ENCODE peak calls at places on chromosomes 13 and 19, in nine cellular contexts. One of them, this sample, is unnamed.

GRCh38 chr13:25232937-25233515 is 54.3 kb downstream of the MTMR6 start:
- DNase-seq in stimulated activated CD8-positive, alpha-beta memory T cell treated with anti-CD3 and anti-CD28 coated beads, Interleukin-2, amount 100 ng/mL, for 48 hours: no peak
- DNase-seq in cardiac muscle cell: peak; percentile 53
- DNase-seq in fibroblast of gingiva: peak; percentile 15
- DNase-seq in EL: peak; percentile 35
- DNase-seq in renal cortical epithelial cell: peak; percentile 63
- DNase-seq in pons: peak; percentile 87
- DNase-seq in CD8-positive, alpha-beta T cell: no peak
- DNase-seq in ascending aorta: no peak
- DNase-seq in this sample: no peak

GRCh38 chr19:19591133-19591825 is 27.2 kb downstream of the PBX4 start:
- DNase-seq in fibroblast of gingiva: peak; percentile 99
- DNase-seq in ascending aorta: peak; percentile 67
- DNase-seq in renal cortical epithelial cell: peak; percentile 96
- DNase-seq in EL: peak; percentile 99
- DNase-seq in CD8-positive, alpha-beta T cell: peak; percentile 60
- DNase-seq in cardiac muscle cell: peak; percentile 94
- DNase-seq in pons: peak; percentile 9
- DNase-seq in stimulated activated CD8-positive, alpha-beta memory T cell treated with anti-CD3 and anti-CD28 coated beads, Interleukin-2, amount 100 ng/mL, for 48 hours: peak; percentile 34
- DNase-seq in this sample: no peak

GRCh38 chr13:20411638-20412342 is 113.9 kb downstream of the CRYL1 start:
- DNase-seq in EL: no peak
- DNase-seq in renal cortical epithelial cell: no peak
- DNase-seq in CD8-positive, alpha-beta T cell: peak; percentile 24
- DNase-seq in pons: no peak
- DNase-seq in cardiac muscle cell: no peak
- DNase-seq in fibroblast of gingiva: no peak
- DNase-seq in stimulated activated CD8-positive, alpha-beta memory T cell treated with anti-CD3 and anti-CD28 coated beads, Interleukin-2, amount 100 ng/mL, for 48 hours: no peak
- DNase-seq in ascending aorta: no peak
- DNase-seq in this sample: no peak

GRCh38 chr13:85970727-85971126 is 171.5 kb upstream of the SLITRK6 start:
- DNase-seq in pons: peak; percentile 4
- DNase-seq in fibroblast of gingiva: no peak
- DNase-seq in cardiac muscle cell: peak; percentile 17
- DNase-seq in CD8-positive, alpha-beta T cell: no peak
- DNase-seq in ascending aorta: no peak
- DNase-seq in renal cortical epithelial cell: peak; percentile 41
- DNase-seq in EL: no peak
- DNase-seq in stimulated activated CD8-positive, alpha-beta memory T cell treated with anti-CD3 and anti-CD28 coated beads, Interleukin-2, amount 100 ng/mL, for 48 hours: no peak
- DNase-seq in this sample: no peak

GRCh38 chr13:24822640-24823039 is 58.7 kb downstream of the RNF17 start:
- DNase-seq in fibroblast of gingiva: no peak
- DNase-seq in EL: no peak
- DNase-seq in stimulated activated CD8-positive, alpha-beta memory T cell treated with anti-CD3 and anti-CD28 coated beads, Interleukin-2, amount 100 ng/mL, for 48 hours: no peak
- DNase-seq in renal cortical epithelial cell: no peak
- DNase-seq in pons: no peak
- DNase-seq in CD8-positive, alpha-beta T cell: no peak
- DNase-seq in ascending aorta: no peak
- DNase-seq in cardiac muscle cell: no peak
- DNase-seq in this sample: no peak

GRCh38 chr13:110161112-110161897 is 145.7 kb downstream of the COL4A1 start:
- DNase-seq in CD8-positive, alpha-beta T cell: no peak
- DNase-seq in renal cortical epithelial cell: no peak
- DNase-seq in cardiac muscle cell: no peak
- DNase-seq in stimulated activated CD8-positive, alpha-beta memory T cell treated with anti-CD3 and anti-CD28 coated beads, Interleukin-2, amount 100 ng/mL, for 48 hours: no peak
- DNase-seq in pons: peak; percentile 7
- DNase-seq in EL: no peak
- DNase-seq in fibroblast of gingiva: no peak
- DNase-seq in ascending aorta: peak; percentile 65
- DNase-seq in this sample: no peak

GRCh38 chr13:45434556-45435371 is 16.6 kb upstream of the SLC25A30 start:
- DNase-seq in renal cortical epithelial cell: no peak
- DNase-seq in pons: no peak
- DNase-seq in CD8-positive, alpha-beta T cell: no peak
- DNase-seq in fibroblast of gingiva: no peak
- DNase-seq in EL: no peak
- DNase-seq in stimulated activated CD8-positive, alpha-beta memory T cell treated with anti-CD3 and anti-CD28 coated beads, Interleukin-2, amount 100 ng/mL, for 48 hours: no peak
- DNase-seq in cardiac muscle cell: no peak
- DNase-seq in ascending aorta: peak; percentile 2
- DNase-seq in this sample: no peak

GRCh38 chr13:25281193-25281936 is 5.9 kb downstream of the MTMR6 start:
- DNase-seq in CD8-positive, alpha-beta T cell: no peak
- DNase-seq in EL: no peak
- DNase-seq in pons: peak; percentile 25
- DNase-seq in stimulated activated CD8-positive, alpha-beta memory T cell treated with anti-CD3 and anti-CD28 coated beads, Interleukin-2, amount 100 ng/mL, for 48 hours: no peak
- DNase-seq in cardiac muscle cell: peak; percentile 15
- DNase-seq in ascending aorta: no peak
- DNase-seq in renal cortical epithelial cell: no peak
- DNase-seq in fibroblast of gingiva: no peak
- DNase-seq in this sample: no peak

GRCh38 chr13:42575938-42576337 is 2.0 kb downstream of the TNFSF11 start:
- DNase-seq in stimulated activated CD8-positive, alpha-beta memory T cell treated with anti-CD3 and anti-CD28 coated beads, Interleukin-2, amount 100 ng/mL, for 48 hours: no peak
- DNase-seq in renal cortical epithelial cell: no peak
- DNase-seq in fibroblast of gingiva: no peak
- DNase-seq in ascending aorta: no peak
- DNase-seq in cardiac muscle cell: no peak
- DNase-seq in pons: no peak
- DNase-seq in EL: no peak
- DNase-seq in CD8-positive, alpha-beta T cell: no peak
- DNase-seq in this sample: no peak

This sample was measured in sigmoid colon.